ENCODE peak calls at places on chromosomes 3 and 15, in four cellular contexts. N, O, C and P are unnamed samples.

GRCh38 chr15:100383302-100384107 is 41.7 kb upstream of the ADAMTS17 start:
- DNase-seq in O (peak; percentile 20), N (peak; percentile 48), C (no peak), P (peak; percentile 70)

GRCh38 chr3:48269592-48269991 is 28.7 kb downstream of the ZNF589 start:
- DNase-seq in O (no peak), N (no peak), C (no peak), P (no peak)

GRCh38 chr15:87326274-87326673 is 930.3 kb downstream of the NTRK3 start:
- DNase-seq in O (peak; percentile 37), C (no peak), N (no peak), P (no peak)

GRCh38 chr3:148748323-148748722 is 50.6 kb downstream of the AGTR1 start:
- DNase-seq in N (no peak), C (no peak), O (no peak), P (no peak)

GRCh38 chr3:14412831-14413380 is 10.5 kb downstream of the SLC6A6 start:
- DNase-seq in C (no peak), N (peak; percentile 80), O (no peak), P (no peak)

GRCh38 chr3:120170223-120170622 is 76.0 kb upstream of the GSK3B start:
- DNase-seq in N (no peak), C (no peak), O (peak; percentile 81), P (no peak)

GRCh38 chr3:34185301-34185700 is 386.9 kb downstream of the PDCD6IP start:
- DNase-seq in O (no peak), N (no peak), C (no peak), P (no peak)

GRCh38 chr3:71356272-71356671 is 227.3 kb downstream of the FOXP1 start:
- DNase-seq in C (no peak), O (no peak), N (no peak), P (no peak)

GRCh38 chr3:125480656-125481374 is 39.2 kb downstream of the SNX4 start:
- DNase-seq in N (no peak), C (no peak), O (peak; percentile 80), P (no peak)

GRCh38 chr3:190339130-190339529 is 16.9 kb upstream of the CLDN1 start:
- DNase-seq in O (peak; percentile 63), N (no peak), C (no peak), P (no peak)

GRCh38 chr3:105972069-105972468 is 103.3 kb upstream of the CBLB start:
- DNase-seq in O (no peak), N (no peak), C (no peak), P (no peak)

GRCh38 chr3:58052373-58053273 is 44.4 kb downstream of the FLNB start:
- DNase-seq in C (no peak), N (no peak), O (peak; percentile 99), P (peak; percentile 74)

GRCh38 chr15:31280037-31280830 is 46.4 kb upstream of the KLF13 start:
- DNase-seq in C (no peak), O (no peak), N (peak; percentile 29), P (peak; percentile 56)

GRCh38 chr3:97720417-97720816 is 44.1 kb upstream of the ARL6 start:
- DNase-seq in O (no peak), C (no peak), N (no peak), P (no peak)

GRCh38 chr3:45748068-45748467 is 48.3 kb downstream of the SLC6A20 start:
- DNase-seq in C (no peak), O (peak; percentile 7), N (no peak), P (no peak)

GRCh38 chr3:61841111-61841845 is 279.9 kb downstream of the PTPRG start:
- DNase-seq in O (peak; percentile 56), N (no peak), C (no peak), P (no peak)

GRCh38 chr3:127373701-127374625 is 86.1 kb upstream of the PRR20G start:
- DNase-seq in O (no peak), N (peak; percentile 72), C (no peak), P (no peak)

GRCh38 chr15:44861439-44861910 is 95.0 kb upstream of the TERB2 start:
- DNase-seq in O (no peak), C (peak; percentile 47), N (no peak), P (no peak)

GRCh38 chr3:31250116-31250813 is 282.5 kb upstream of the STT3B start:
- DNase-seq in N (no peak), O (peak; percentile 18), C (no peak), P (no peak)

GRCh38 chr15:63791236-63791635 is 42.5 kb downstream of the HERC1 start:
- DNase-seq in N (no peak), O (peak; percentile 5), C (no peak), P (no peak)

GRCh38 chr3:73624363-73625123 is at the start of gene PDZRN3:
- DNase-seq in N (peak; percentile 74), C (peak; percentile 73), O (peak; percentile 77), P (peak; percentile 57)

GRCh38 chr3:183762304-183762703 is 63.1 kb downstream of the MAP6D1 start:
- DNase-seq in C (no peak), O (no peak), N (no peak), P (no peak)

GRCh38 chr15:84681822-84682221 is 23.8 kb upstream of the NMB start:
- DNase-seq in C (no peak), N (no peak), O (peak; percentile 76), P (no peak)

GRCh38 chr15:66864086-66864830 is 162.2 kb downstream of the SMAD6 start:
- DNase-seq in N (peak; percentile 24), C (no peak), O (no peak), P (no peak)

GRCh38 chr3:133972156-133972555 is 57.6 kb downstream of the SLCO2A1 start:
- DNase-seq in O (no peak), N (no peak), C (no peak), P (no peak)

GRCh38 chr3:126288314-126288713 is 68.9 kb downstream of the KLF15 start:
- DNase-seq in O (no peak), C (no peak), N (peak; percentile 62), P (no peak)

GRCh38 chr15:60395276-60396011 is 2.3 kb downstream of the ANXA2 start:
- DNase-seq in N (no peak), O (no peak), C (no peak), P (no peak)

GRCh38 chr3:29514170-29514569 is 233.3 kb downstream of the RBMS3 start:
- DNase-seq in N (no peak), C (no peak), O (no peak), P (no peak)

GRCh38 chr3:139434764-139435291 is 41.5 kb downstream of the RBP2 start:
- DNase-seq in N (no peak), C (no peak), O (no peak), P (no peak)

GRCh38 chr3:141049681-141050080 is 1.5 kb upstream of the SPSB4 start:
- DNase-seq in N (no peak), O (peak; percentile 4), C (no peak), P (no peak)

GRCh38 chr3:127665586-127665985 is 7.2 kb upstream of the ABTB1 start:
- DNase-seq in C (no peak), N (no peak), O (no peak), P (no peak)

GRCh38 chr15:67879440-67880129 is 39.7 kb upstream of the RNU6-1 start:
- DNase-seq in N (no peak), O (no peak), C (no peak), P (no peak)

GRCh38 chr3:65953881-65954733 is 84.6 kb downstream of the MAGI1 start:
- DNase-seq in C (peak; percentile 54), N (no peak), O (peak; percentile 55), P (peak; percentile 91)

GRCh38 chr3:156443079-156443478 is 111.8 kb downstream of the SSR3 start:
- DNase-seq in N (no peak), O (no peak), C (no peak), P (no peak)

GRCh38 chr3:46400000-46400734 is 6.7 kb downstream of the CCR5AS start:
- DNase-seq in C (no peak), N (no peak), O (peak; percentile 80), P (no peak)

GRCh38 chr3:122679085-122679466 is 1.6 kb upstream of the PARP14 start:
- DNase-seq in N (peak; percentile 81), O (peak; percentile 68), C (no peak), P (peak; percentile 79)
- H3K4me1 ChIP-seq in N (peaks cover 7% of the 10 kb centered on the region), O (peaks cover 12% of the 10 kb centered on the region), C (peaks cover 13% of the 10 kb centered on the region), P (peaks cover 16% of the 10 kb centered on the region)

GRCh38 chr3:84974347-84974746 is 15.6 kb downstream of the CADM2 start:
- DNase-seq in O (no peak), C (no peak), N (no peak), P (no peak)
- TF ChIP-seq CTCF in O (no peak), C (no peak), N (peak; percentile 42), P (no peak)

DNA sequence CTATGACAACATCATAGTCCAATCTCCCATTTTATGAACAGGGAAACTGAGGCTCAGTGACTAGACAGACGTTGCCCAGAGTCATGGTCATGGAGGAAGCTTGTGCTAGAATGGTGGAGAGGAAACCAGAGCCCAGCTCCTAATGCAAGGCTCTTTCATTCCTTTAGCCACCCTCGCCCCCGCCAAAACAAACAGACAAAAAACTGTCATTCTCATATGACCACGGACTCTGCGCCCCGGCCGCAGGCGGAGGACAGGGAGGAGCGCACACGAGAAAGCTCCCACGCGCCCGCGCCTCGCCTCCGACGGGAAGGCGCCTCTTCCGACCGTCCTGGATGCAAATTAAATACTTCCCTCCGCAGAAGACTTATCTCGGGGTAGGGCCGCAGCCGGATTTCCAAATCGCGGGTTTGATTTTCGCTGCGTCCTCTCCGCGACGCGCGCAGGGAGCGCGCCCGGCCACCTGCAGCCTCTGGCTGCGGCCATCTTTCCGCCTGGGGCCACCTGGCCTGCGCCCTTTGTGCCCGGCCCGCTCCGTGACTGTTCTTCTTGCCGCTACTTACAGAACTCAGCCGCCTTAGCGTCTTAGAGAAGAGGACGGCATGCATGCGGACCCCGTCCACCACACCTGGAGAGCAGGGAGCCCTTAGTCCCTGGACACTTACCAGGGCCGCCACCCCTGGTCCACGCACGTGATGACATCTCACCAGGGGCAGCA is 646 bp upstream of the ATP13A3 start:
- DNase-seq in C (peak; percentile 91), O (peak; percentile 49), N (peak; percentile 57), P (peak; percentile 65)
- H3K27ac ChIP-seq in C (peak overlapping the region; percentile 82), O (peak overlapping the region; percentile 84), N (no peak overlapping the region), P (peak overlapping the region; percentile 55)

DNA sequence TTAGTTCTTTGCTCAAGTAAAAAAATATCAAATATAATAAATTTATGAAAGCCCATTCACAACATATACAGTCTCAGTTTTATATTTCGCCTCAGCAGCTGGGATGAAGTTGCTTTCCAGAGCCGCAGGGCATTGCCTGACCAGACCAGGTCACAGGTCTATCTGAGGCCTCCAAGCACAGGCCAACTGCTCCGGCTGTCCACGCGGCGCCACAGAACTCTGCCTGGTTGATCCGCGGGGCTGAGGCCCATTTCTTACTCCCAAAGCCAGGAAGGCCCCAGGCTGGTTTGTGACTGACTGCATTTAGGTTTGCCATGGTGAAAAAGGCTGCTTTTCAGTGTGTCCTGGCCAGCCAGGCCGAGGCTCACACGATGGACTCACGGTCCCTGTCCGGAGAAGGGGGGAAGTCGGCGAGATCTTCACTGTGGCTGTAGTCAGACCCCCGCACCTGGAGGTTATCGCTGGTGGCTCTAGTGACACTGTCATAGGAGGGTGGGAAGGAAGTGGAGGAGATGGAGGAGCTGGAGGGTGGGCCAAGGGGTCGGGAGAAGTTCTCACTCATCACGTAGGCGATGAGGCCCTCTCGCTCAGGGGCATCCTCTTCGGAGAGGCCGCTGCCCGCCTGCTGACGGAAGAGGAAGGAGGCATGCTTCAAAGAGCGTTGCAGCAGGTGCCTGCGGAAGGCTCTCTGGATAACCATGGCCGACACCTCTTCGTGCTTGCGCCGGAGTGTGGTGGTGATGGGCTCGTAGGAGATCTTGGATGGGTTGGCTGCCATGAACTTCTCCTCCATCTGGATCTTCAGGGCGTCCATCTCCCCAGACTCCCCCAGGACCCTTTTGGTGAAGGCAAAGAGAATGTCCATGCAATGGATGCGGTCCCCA is 54.1 kb downstream of the EXOG start:
- DNase-seq in N (peak; percentile 6), O (no peak), C (no peak), P (no peak)
- H3K4me1 ChIP-seq in N (no peaks in the 10 kb centered on the region), O (no peaks in the 10 kb centered on the region), C (no peaks in the 10 kb centered on the region), P (no peaks in the 10 kb centered on the region)